ENCODE peak calls at places on chromosomes 3 and 15, in ten cellular contexts. One of them, this sample, is unnamed.
A peak's percentile ranks its signal among the peaks of the same experiment; 100 is the strongest.

GRCh38 chr3:73805435-73805834 is 180.7 kb upstream of the PDZRN3 start:
- DNase-seq in GM12892: no peak
- DNase-seq in spleen: no peak
- DNase-seq in GM23338: no peak
- DNase-seq in upper lobe of left lung: no peak
- DNase-seq in transverse colon: peak; percentile 13
- DNase-seq in HCT116: no peak
- DNase-seq in SK-N-SH: no peak
- DNase-seq in HepG2: no peak
- DNase-seq in HL-60: no peak
- DNase-seq in this sample: no peak

GRCh38 chr3:141945726-141946125 is 69.3 kb downstream of the ATP1B3 start:
- DNase-seq in GM12892: no peak
- DNase-seq in spleen: no peak
- DNase-seq in GM23338: no peak
- DNase-seq in upper lobe of left lung: no peak
- DNase-seq in transverse colon: no peak
- DNase-seq in HCT116: no peak
- DNase-seq in SK-N-SH: no peak
- DNase-seq in HepG2: no peak
- DNase-seq in HL-60: no peak
- DNase-seq in this sample: no peak

GRCh38 chr3:51773529-51773928 is 5.5 kb downstream of the IQCF6 start:
- DNase-seq in GM12892: no peak
- DNase-seq in spleen: no peak
- DNase-seq in GM23338: peak; percentile 53
- DNase-seq in upper lobe of left lung: no peak
- DNase-seq in transverse colon: no peak
- DNase-seq in HCT116: no peak
- DNase-seq in SK-N-SH: no peak
- DNase-seq in HepG2: no peak
- DNase-seq in HL-60: no peak
- DNase-seq in this sample: no peak

GRCh38 chr15:100879046-100879445 is 585 bp upstream of the ALDH1A3 start:
- DNase-seq in GM12892: peak; percentile 30
- DNase-seq in spleen: no peak
- DNase-seq in GM23338: peak; percentile 55
- DNase-seq in upper lobe of left lung: no peak
- DNase-seq in transverse colon: no peak
- DNase-seq in HCT116: no peak
- DNase-seq in SK-N-SH: peak; percentile 87
- DNase-seq in HepG2: no peak
- DNase-seq in HL-60: no peak
- DNase-seq in this sample: no peak

GRCh38 chr15:101014921-101015841 is 96.0 kb downstream of the LRRK1 start:
- DNase-seq in GM12892: peak; percentile 64
- DNase-seq in spleen: peak; percentile 92
- DNase-seq in GM23338: peak; percentile 91
- DNase-seq in upper lobe of left lung: no peak
- DNase-seq in transverse colon: peak; percentile 75
- DNase-seq in HCT116: peak; percentile 32
- DNase-seq in SK-N-SH: peak; percentile 91
- DNase-seq in HepG2: peak; percentile 53
- DNase-seq in HL-60: peak; percentile 61
- DNase-seq in this sample: no peak

GRCh38 chr3:94171954-94172353 is 109.1 kb downstream of the NSUN3 start:
- DNase-seq in GM12892: no peak
- DNase-seq in spleen: no peak
- DNase-seq in GM23338: no peak
- DNase-seq in upper lobe of left lung: no peak
- DNase-seq in transverse colon: no peak
- DNase-seq in HCT116: no peak
- DNase-seq in SK-N-SH: peak; percentile 23
- DNase-seq in HepG2: no peak
- DNase-seq in HL-60: no peak
- DNase-seq in this sample: no peak

GRCh38 chr3:114839476-114839875 is 307.6 kb downstream of the ZBTB20 start:
- DNase-seq in GM12892: no peak
- DNase-seq in spleen: no peak
- DNase-seq in GM23338: no peak
- DNase-seq in upper lobe of left lung: no peak
- DNase-seq in transverse colon: no peak
- DNase-seq in HCT116: no peak
- DNase-seq in SK-N-SH: no peak
- DNase-seq in HepG2: no peak
- DNase-seq in HL-60: no peak
- DNase-seq in this sample: no peak

GRCh38 chr15:91109885-91110284 is 9.8 kb downstream of the SV2B start:
- DNase-seq in GM12892: no peak
- DNase-seq in spleen: no peak
- DNase-seq in GM23338: no peak
- DNase-seq in upper lobe of left lung: no peak
- DNase-seq in transverse colon: no peak
- DNase-seq in HCT116: no peak
- DNase-seq in SK-N-SH: no peak
- DNase-seq in HepG2: no peak
- DNase-seq in HL-60: no peak
- DNase-seq in this sample: no peak

GRCh38 chr3:13192471-13193213 is 119.4 kb upstream of the IQSEC1 start:
- DNase-seq in GM12892: no peak
- DNase-seq in spleen: peak; percentile 64
- DNase-seq in GM23338: peak; percentile 45
- DNase-seq in upper lobe of left lung: no peak
- DNase-seq in transverse colon: no peak
- DNase-seq in HCT116: no peak
- DNase-seq in SK-N-SH: peak; percentile 80
- DNase-seq in HepG2: peak; percentile 35
- DNase-seq in HL-60: no peak
- DNase-seq in this sample: no peak

GRCh38 chr3:186068243-186068552 is 40.7 kb downstream of the ETV5 start:
- DNase-seq in GM12892: no peak
- DNase-seq in spleen: no peak
- DNase-seq in GM23338: no peak
- DNase-seq in upper lobe of left lung: no peak
- DNase-seq in transverse colon: no peak
- DNase-seq in HCT116: no peak
- DNase-seq in SK-N-SH: no peak
- DNase-seq in HepG2: no peak
- DNase-seq in HL-60: no peak
- DNase-seq in this sample: no peak

GRCh38 chr3:177335728-177336127 is 138.4 kb upstream of the TBL1XR1 start:
- DNase-seq in GM12892: no peak
- DNase-seq in spleen: no peak
- DNase-seq in GM23338: no peak
- DNase-seq in upper lobe of left lung: no peak
- DNase-seq in transverse colon: no peak
- DNase-seq in HCT116: no peak
- DNase-seq in SK-N-SH: no peak
- DNase-seq in HepG2: no peak
- DNase-seq in HL-60: peak; percentile 51
- DNase-seq in this sample: no peak

GRCh38 chr15:98513428-98513991 is 134.8 kb upstream of the IGF1R start:
- DNase-seq in GM12892: no peak
- DNase-seq in spleen: no peak
- DNase-seq in GM23338: no peak
- DNase-seq in upper lobe of left lung: no peak
- DNase-seq in transverse colon: no peak
- DNase-seq in HCT116: no peak
- DNase-seq in SK-N-SH: no peak
- DNase-seq in HepG2: no peak
- DNase-seq in HL-60: no peak
- DNase-seq in this sample: no peak

GRCh38 chr15:63504979-63505841 is 817 bp downstream of the USP3 start:
- DNase-seq in GM12892: no peak
- DNase-seq in spleen: peak; percentile 93
- DNase-seq in GM23338: peak; percentile 70
- DNase-seq in upper lobe of left lung: peak; percentile 93
- DNase-seq in transverse colon: peak; percentile 80
- DNase-seq in HCT116: no peak
- DNase-seq in SK-N-SH: peak; percentile 78
- DNase-seq in HepG2: peak; percentile 64
- DNase-seq in HL-60: peak; percentile 75
- DNase-seq in this sample: no peak

GRCh38 chr15:57992761-57993295 is 72.7 kb downstream of the ALDH1A2 start:
- DNase-seq in GM12892: no peak
- DNase-seq in spleen: no peak
- DNase-seq in GM23338: no peak
- DNase-seq in upper lobe of left lung: no peak
- DNase-seq in transverse colon: no peak
- DNase-seq in HCT116: no peak
- DNase-seq in SK-N-SH: no peak
- DNase-seq in HepG2: no peak
- DNase-seq in HL-60: no peak
- DNase-seq in this sample: no peak

GRCh38 chr3:59856921-59857320 is 807.1 kb upstream of the CFAP20DC start:
- DNase-seq in GM12892: no peak
- DNase-seq in spleen: no peak
- DNase-seq in GM23338: no peak
- DNase-seq in upper lobe of left lung: no peak
- DNase-seq in transverse colon: no peak
- DNase-seq in HCT116: no peak
- DNase-seq in SK-N-SH: no peak
- DNase-seq in HepG2: no peak
- DNase-seq in HL-60: no peak
- DNase-seq in this sample: no peak

GRCh38 chr3:65497846-65498245 is 540.9 kb downstream of the MAGI1 start:
- DNase-seq in GM12892: no peak
- DNase-seq in spleen: no peak
- DNase-seq in GM23338: no peak
- DNase-seq in upper lobe of left lung: no peak
- DNase-seq in transverse colon: no peak
- DNase-seq in HCT116: no peak
- DNase-seq in SK-N-SH: peak; percentile 56
- DNase-seq in HepG2: no peak
- DNase-seq in HL-60: no peak
- DNase-seq in this sample: no peak

GRCh38 chr15:45891766-45892165 is 256.9 kb downstream of the SQOR start:
- DNase-seq in GM12892: no peak
- DNase-seq in spleen: no peak
- DNase-seq in GM23338: no peak
- DNase-seq in upper lobe of left lung: no peak
- DNase-seq in transverse colon: peak; percentile 17
- DNase-seq in HCT116: no peak
- DNase-seq in SK-N-SH: no peak
- DNase-seq in HepG2: no peak
- DNase-seq in HL-60: no peak
- DNase-seq in this sample: no peak
- TF ChIP-seq POLR2AphosphoS5 in GM12892: no peak
- TF ChIP-seq POLR2AphosphoS5 in spleen: no peak
- TF ChIP-seq POLR2AphosphoS5 in GM23338: no peak
- TF ChIP-seq POLR2AphosphoS5 in upper lobe of left lung: no peak
- TF ChIP-seq POLR2AphosphoS5 in transverse colon: peak; percentile 4
- TF ChIP-seq POLR2AphosphoS5 in HCT116: no peak
- TF ChIP-seq POLR2AphosphoS5 in SK-N-SH: no peak
- TF ChIP-seq POLR2AphosphoS5 in HepG2: no peak
- TF ChIP-seq POLR2AphosphoS5 in HL-60: no peak
- TF ChIP-seq POLR2AphosphoS5 in this sample: no peak

DNA sequence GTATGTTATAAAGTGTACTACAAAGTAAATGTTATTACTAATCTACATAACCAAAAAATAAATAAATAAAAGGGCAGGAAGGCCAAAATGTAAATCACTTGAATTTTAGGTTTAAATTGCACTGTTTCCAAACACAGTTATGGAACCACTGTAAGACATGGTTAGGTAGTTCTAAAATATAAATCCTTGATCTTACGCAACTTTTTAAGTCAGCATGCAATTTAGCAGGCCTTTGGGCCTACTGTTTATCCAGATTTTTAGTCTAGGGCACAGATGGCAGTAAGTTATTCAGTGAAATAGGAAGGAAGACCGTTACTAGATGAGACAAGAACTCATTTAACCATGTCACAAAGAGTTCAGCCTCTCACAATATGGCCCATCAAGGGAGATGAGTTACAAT is 187.4 kb upstream of the SLC2A2 start:
- DNase-seq in GM12892: no peak
- DNase-seq in spleen: no peak
- DNase-seq in GM23338: no peak
- DNase-seq in upper lobe of left lung: no peak
- DNase-seq in transverse colon: no peak
- DNase-seq in HCT116: no peak
- DNase-seq in SK-N-SH: no peak
- DNase-seq in HepG2: no peak
- DNase-seq in HL-60: no peak
- DNase-seq in this sample: no peak
- TF ChIP-seq POLR2AphosphoS5 in GM12892: no peak
- TF ChIP-seq POLR2AphosphoS5 in spleen: no peak
- TF ChIP-seq POLR2AphosphoS5 in GM23338: no peak
- TF ChIP-seq POLR2AphosphoS5 in upper lobe of left lung: no peak
- TF ChIP-seq POLR2AphosphoS5 in transverse colon: no peak
- TF ChIP-seq POLR2AphosphoS5 in HCT116: no peak
- TF ChIP-seq POLR2AphosphoS5 in SK-N-SH: no peak
- TF ChIP-seq POLR2AphosphoS5 in HepG2: no peak
- TF ChIP-seq POLR2AphosphoS5 in HL-60: no peak
- TF ChIP-seq POLR2AphosphoS5 in this sample: no peak

GRCh38 chr3:126703512-126704493 is at the start of gene CHCHD6:
- DNase-seq in GM12892: peak; percentile 98
- DNase-seq in spleen: peak; percentile 94
- DNase-seq in GM23338: peak; percentile 98
- DNase-seq in upper lobe of left lung: peak; percentile 98
- DNase-seq in transverse colon: peak; percentile 95
- DNase-seq in HCT116: peak; percentile 93
- DNase-seq in SK-N-SH: peak; percentile 99
- DNase-seq in HepG2: peak; percentile 93
- DNase-seq in HL-60: peak; percentile 97
- DNase-seq in this sample: peak; percentile 87
- TF ChIP-seq POLR2AphosphoS5 in GM12892: no peak
- TF ChIP-seq POLR2AphosphoS5 in spleen: peak; percentile 80
- TF ChIP-seq POLR2AphosphoS5 in GM23338: peak; percentile 61
- TF ChIP-seq POLR2AphosphoS5 in upper lobe of left lung: peak; percentile 23
- TF ChIP-seq POLR2AphosphoS5 in transverse colon: peak; percentile 39
- TF ChIP-seq POLR2AphosphoS5 in HCT116: peak; percentile 26
- TF ChIP-seq POLR2AphosphoS5 in SK-N-SH: no peak
- TF ChIP-seq POLR2AphosphoS5 in HepG2: no peak
- TF ChIP-seq POLR2AphosphoS5 in HL-60: peak; percentile 31
- TF ChIP-seq POLR2AphosphoS5 in this sample: peak; percentile 22

DNA sequence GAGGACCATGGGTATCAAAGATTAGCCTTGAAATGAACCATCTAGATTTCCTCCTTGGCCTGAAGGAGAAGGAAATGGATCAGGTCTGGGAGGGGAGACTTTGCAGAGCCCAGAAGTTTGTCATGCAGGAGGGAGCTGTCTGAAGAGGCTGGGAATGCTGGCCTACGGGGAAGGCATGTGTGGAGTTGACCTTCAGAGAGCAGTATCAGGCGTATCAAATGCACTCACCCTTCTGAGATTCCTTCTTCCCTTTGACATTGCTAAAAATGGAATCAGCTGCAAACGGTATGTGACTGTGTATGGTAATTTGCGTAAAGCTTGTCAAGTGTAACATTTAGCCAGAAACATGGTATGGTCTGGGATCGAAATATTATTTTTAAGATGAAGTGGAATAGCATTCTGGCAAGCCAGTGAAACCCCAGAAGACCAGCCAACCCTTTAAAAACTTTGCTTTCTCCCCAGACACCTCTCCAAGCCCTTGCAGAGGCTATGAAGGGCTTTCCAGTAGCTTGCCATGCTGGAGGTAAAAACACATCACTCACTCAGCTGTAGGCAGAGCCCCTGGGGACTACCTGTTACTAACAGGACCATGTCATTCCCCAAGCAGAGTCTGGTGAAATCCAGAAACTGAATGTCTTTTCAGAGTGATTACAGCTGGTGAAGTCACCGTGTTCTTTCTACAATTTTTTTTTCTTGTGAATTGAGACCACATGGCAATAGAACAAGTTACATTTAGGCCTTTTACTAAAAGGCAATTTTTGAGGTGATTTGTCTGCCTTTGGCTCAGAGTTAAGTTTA is 174.7 kb upstream of the SLC24A5 start:
- DNase-seq in GM12892: no peak
- DNase-seq in spleen: no peak
- DNase-seq in GM23338: no peak
- DNase-seq in upper lobe of left lung: no peak
- DNase-seq in transverse colon: no peak
- DNase-seq in HCT116: no peak
- DNase-seq in SK-N-SH: no peak
- DNase-seq in HepG2: no peak
- DNase-seq in HL-60: no peak
- DNase-seq in this sample: no peak
- TF ChIP-seq POLR2AphosphoS5 in GM12892: no peak
- TF ChIP-seq POLR2AphosphoS5 in spleen: no peak
- TF ChIP-seq POLR2AphosphoS5 in GM23338: no peak
- TF ChIP-seq POLR2AphosphoS5 in upper lobe of left lung: no peak
- TF ChIP-seq POLR2AphosphoS5 in transverse colon: no peak
- TF ChIP-seq POLR2AphosphoS5 in HCT116: no peak
- TF ChIP-seq POLR2AphosphoS5 in SK-N-SH: no peak
- TF ChIP-seq POLR2AphosphoS5 in HepG2: no peak
- TF ChIP-seq POLR2AphosphoS5 in HL-60: no peak
- TF ChIP-seq POLR2AphosphoS5 in this sample: no peak

This sample was measured in Panc1.